ENCODE peak calls at places on chromosomes 16 and 17, in six cellular contexts. L is C1 segment of cervical spinal cord; B is stimulated activated CD4-positive, alpha-beta T cell treated with anti-CD3 and anti-CD28 coated beads, Interleukin-4, amount 100 ng/mL, for 4 hours; H is ACHN; O is activated naive CD4-positive, alpha-beta T cell treated with anti-CD3 and anti-CD28 coated beads, Interleukin-2, amount 10 ng/mL, durations not matched to agents 7 days and 5 days; N is MM.1S. Q is an unnamed sample.

GRCh38 chr17:50769884-50770283 is 2.6 kb upstream of the ANKRD40CL start:
- DNase-seq in L (no peak), B (no peak), H (no peak), O (no peak), N (no peak), Q (no peak)

GRCh38 chr16:57725077-57725953 is 10.3 kb upstream of the KATNB1 start:
- DNase-seq in L (no peak), B (no peak), H (no peak), O (no peak), N (no peak), Q (no peak)

GRCh38 chr16:66899945-66900688 is 18.6 kb downstream of the CDH16 start:
- DNase-seq in L (no peak), B (no peak), H (peak), O (no peak), N (no peak), Q (no peak)

GRCh38 chr16:57601801-57602478 is 26.5 kb upstream of the ADGRG1 start:
- DNase-seq in L (no peak), B (no peak), H (no peak), O (peak), N (peak), Q (no peak)

GRCh38 chr17:79002796-79003593 is 6.6 kb downstream of the CANT1 start:
- DNase-seq in L (no peak), B (no peak), H (no peak), O (peak), N (no peak), Q (no peak)

GRCh38 chr17:57121308-57122042 is 36.4 kb downstream of the AKAP1 start:
- DNase-seq in L (no peak), B (no peak), H (peak), O (peak), N (no peak), Q (peak)

GRCh38 chr17:36674278-36674650 is 72.9 kb downstream of the MRM1 start:
- DNase-seq in L (no peak), B (peak), H (no peak), O (peak), N (no peak), Q (no peak)

GRCh38 chr16:57112403-57113041 is 20.1 kb downstream of the CPNE2 start:
- DNase-seq in L (no peak), B (no peak), H (no peak), O (no peak), N (no peak), Q (no peak)

GRCh38 chr17:79011451-79012147 is 2.0 kb upstream of the CANT1 start:
- DNase-seq in L (no peak), B (no peak), H (no peak), O (no peak), N (no peak), Q (no peak)

GRCh38 chr16:67547423-67548264 is 14.7 kb upstream of the CTCF start:
- DNase-seq in L (no peak), B (no peak), H (no peak), O (peak), N (peak), Q (peak)

GRCh38 chr17:2094891-2095535 is 40.1 kb downstream of the HIC1 start:
- DNase-seq in L (no peak), B (no peak), H (no peak), O (no peak), N (no peak), Q (peak)

GRCh38 chr17:82683534-82683933 is 15.0 kb downstream of the RAB40B start:
- DNase-seq in L (no peak), B (no peak), H (no peak), O (no peak), N (no peak), Q (no peak)

GRCh38 chr17:81885869-81886548 is 5.4 kb downstream of the ALYREF start:
- DNase-seq in L (no peak), B (no peak), H (peak), O (no peak), N (no peak), Q (no peak)

GRCh38 chr17:151886-152859 is 14.8 kb downstream of the SCGB1C2 start:
- DNase-seq in L (no peak), B (no peak), H (no peak), O (no peak), N (no peak), Q (no peak)

Q was measured in OCI-LY7.